ENCODE peak calls at places on chromosome X, in six cellular contexts. N is GM23338, S is endothelial cell of umbilical vein, V is SK-N-SH, J is GM23248, D is K562. P is an unnamed sample.

GRCh38 chrX:94908648-94909047 is 1234.6 kb downstream of the FAM133A start:
- DNase-seq in J (no peak), N (no peak), S (no peak), V (no peak), D (no peak), P (no peak)

GRCh38 chrX:105975382-105975781 is 63.1 kb downstream of the SERPINA7 start:
- DNase-seq in N (peak), J (no peak), S (no peak), D (no peak), V (no peak), P (peak)

GRCh38 chrX:38236901-38237615 is 16.4 kb upstream of the SRPX start:
- DNase-seq in V (no peak), N (no peak), S (no peak), J (peak), D (no peak), P (no peak)

GRCh38 chrX:48957477-48957826 is at the start of gene OTUD5:
- DNase-seq in D (peak), N (peak), J (no peak), V (peak), S (no peak), P (peak)

GRCh38 chrX:108731144-108731543 is 5.2 kb downstream of the IRS4 start:
- DNase-seq in N (no peak), S (no peak), J (no peak), D (no peak), V (no peak), P (no peak)

GRCh38 chrX:152575331-152575730 is 62.4 kb upstream of the GABRQ start:
- DNase-seq in N (no peak), D (no peak), V (no peak), S (no peak), J (no peak), P (no peak)

GRCh38 chrX:39212456-39212855 is 411.2 kb downstream of the MID1IP1 start:
- DNase-seq in D (no peak), N (no peak), V (no peak), S (no peak), J (no peak), P (no peak)

GRCh38 chrX:43604753-43605152 is 51.3 kb upstream of the MAOA start:
- DNase-seq in J (no peak), N (no peak), V (no peak), D (peak), S (no peak), P (no peak)

GRCh38 chrX:150688911-150689451 is 4.2 kb upstream of the MTMR1 start:
- DNase-seq in V (no peak), J (peak), N (peak), D (no peak), S (peak), P (no peak)

GRCh38 chrX:149198980-149199732 is 305.9 kb downstream of the IDS start:
- DNase-seq in J (no peak), D (no peak), V (no peak), S (no peak), N (no peak), P (no peak)

GRCh38 chrX:100685284-100685996 is 41.4 kb downstream of the SRPX2 start:
- DNase-seq in J (peak), D (peak), S (peak), N (peak), V (peak), P (peak)

GRCh38 chrX:95949588-95949987 is 735.1 kb upstream of the DIAPH2 start:
- DNase-seq in J (no peak), N (no peak), S (no peak), D (no peak), V (no peak), P (no peak)

GRCh38 chrX:119735467-119735866 is 22.9 kb upstream of the SOWAHD start:
- DNase-seq in N (no peak), S (no peak), D (no peak), J (no peak), V (peak), P (no peak)

GRCh38 chrX:920234-920799 is 289.7 kb downstream of the SHOX start:
- DNase-seq in S (no peak), N (no peak), J (peak), D (no peak), V (no peak), P (no peak)

GRCh38 chrX:64205441-64205734 is at the start of gene AMER1:
- DNase-seq in N (no peak), D (no peak), S (no peak), V (no peak), J (peak), P (no peak)

GRCh38 chrX:123088331-123088730 is 95.7 kb upstream of the GRIA3 start:
- DNase-seq in V (no peak), N (no peak), J (peak), D (no peak), S (no peak), P (no peak)

GRCh38 chrX:70656304-70656703 is 211.7 kb downstream of the DLG3 start:
- DNase-seq in V (no peak), N (no peak), D (no peak), J (no peak), S (no peak), P (no peak)

GRCh38 chrX:56564182-56564885 is 907 bp downstream of the UBQLN2 start:
- DNase-seq in S (peak), D (peak), V (peak), N (peak), J (peak), P (peak)

GRCh38 chrX:31166416-31166815 is 94.6 kb upstream of the FTHL17 start:
- DNase-seq in D (no peak), N (peak), J (no peak), V (no peak), S (no peak), P (no peak)

GRCh38 chrX:3791449-3791848 is 78.0 kb upstream of the PRKX start:
- DNase-seq in N (no peak), S (no peak), J (no peak), V (no peak), D (no peak), P (no peak)

GRCh38 chrX:1427756-1428155 is 25.0 kb downstream of the ASMTL start:
- DNase-seq in J (no peak), D (no peak), V (no peak), N (no peak), S (no peak), P (no peak)

GRCh38 chrX:72358313-72358712 is 52.6 kb upstream of the CITED1 start:
- DNase-seq in J (peak), N (no peak), V (no peak), D (no peak), S (no peak), P (no peak)

GRCh38 chrX:33218819-33219218 is 7.5 kb upstream of the DMD start:
- DNase-seq in J (no peak), N (no peak), V (no peak), D (no peak), S (no peak), P (no peak)

GRCh38 chrX:38142598-38142997 is 78.1 kb downstream of the SRPX start:
- DNase-seq in J (peak), D (no peak), N (no peak), S (peak), V (no peak), P (no peak)

GRCh38 chrX:113059714-113060113 is 219.1 kb upstream of the AMOT start:
- DNase-seq in N (no peak), D (no peak), S (no peak), J (peak), V (no peak), P (no peak)

GRCh38 chrX:100208076-100208475 is 202.0 kb downstream of the PCDH19 start:
- DNase-seq in N (peak), V (no peak), J (no peak), D (no peak), S (no peak), P (no peak)

GRCh38 chrX:94361241-94361640 is 687.2 kb downstream of the FAM133A start:
- DNase-seq in N (no peak), D (no peak), S (no peak), J (no peak), V (no peak), P (no peak)

GRCh38 chrX:139898334-139898733 is 34.5 kb downstream of the ATP11C start:
- DNase-seq in V (no peak), D (no peak), S (no peak), N (no peak), J (no peak), P (no peak)

GRCh38 chrX:56000169-56000568 is 232.0 kb upstream of the KLF8 start:
- DNase-seq in J (peak), S (no peak), D (no peak), N (no peak), V (no peak), P (no peak)

GRCh38 chrX:39574178-39574577 is 523.6 kb downstream of the BCOR start:
- DNase-seq in J (no peak), V (no peak), N (no peak), D (no peak), S (no peak), P (peak)

DNA sequence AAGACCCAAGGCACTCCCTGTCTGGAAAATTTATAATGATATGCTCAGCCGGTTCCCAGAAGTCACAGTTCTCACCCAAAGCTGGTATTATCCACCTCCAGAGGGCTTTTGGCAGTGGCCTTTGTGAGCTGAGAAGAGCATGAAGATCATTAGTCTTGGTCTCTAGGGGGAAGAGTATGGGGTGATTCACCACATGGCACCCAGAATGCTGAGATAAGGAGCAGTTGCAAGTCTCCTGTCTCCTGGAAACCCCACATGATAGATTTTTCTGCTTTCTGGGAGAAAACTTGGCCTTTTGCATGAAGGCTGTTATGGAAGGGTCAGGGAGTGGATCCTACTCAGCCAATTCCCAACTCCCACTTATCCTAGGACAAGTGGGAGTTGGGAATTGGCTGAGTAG is 75.3 kb upstream of the PRPS1 start:
- DNase-seq in J (peak), V (no peak), N (no peak), D (no peak), S (no peak), P (no peak)
- H3K27ac ChIP-seq in J (no peak), V (no peak), N (no peak), D (no peak), S (no peak), P (no peak)

DNA sequence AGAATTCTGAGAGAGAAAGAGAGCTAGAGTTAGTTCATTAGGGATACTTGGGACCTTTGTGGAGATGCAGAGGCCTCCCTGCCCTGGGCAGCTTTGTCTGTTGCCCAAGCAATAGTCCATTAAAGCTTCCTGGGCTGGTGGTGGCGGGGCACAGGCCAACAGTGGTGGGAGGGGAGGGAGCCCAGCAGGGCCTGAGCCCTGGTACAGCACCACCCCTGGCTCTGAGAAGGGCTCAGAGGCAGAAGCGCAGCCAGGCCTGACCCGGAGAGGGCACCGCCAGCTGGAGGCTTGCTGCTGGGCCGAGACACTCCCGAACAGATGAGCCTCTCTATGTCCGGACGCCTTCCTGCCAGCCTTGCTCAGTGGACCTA is 65.3 kb downstream of the EFNB1 start:
- DNase-seq in V (peak), D (no peak), N (no peak), J (peak), S (peak), P (no peak)
- H2AFZ ChIP-seq in V (no peak), D (peak), N (no peak), J (peak), S (peak), P (no peak)

GRCh38 chrX:153948847-153949819 is 4.7 kb upstream of the RENBP start:
- DNase-seq in N (peak), S (peak), J (no peak), V (no peak), D (peak), P (no peak)
- H3K4me2 ChIP-seq in N (no peak), S (no peak), J (no peak), V (no peak), D (no peak), P (no peak)

DNA sequence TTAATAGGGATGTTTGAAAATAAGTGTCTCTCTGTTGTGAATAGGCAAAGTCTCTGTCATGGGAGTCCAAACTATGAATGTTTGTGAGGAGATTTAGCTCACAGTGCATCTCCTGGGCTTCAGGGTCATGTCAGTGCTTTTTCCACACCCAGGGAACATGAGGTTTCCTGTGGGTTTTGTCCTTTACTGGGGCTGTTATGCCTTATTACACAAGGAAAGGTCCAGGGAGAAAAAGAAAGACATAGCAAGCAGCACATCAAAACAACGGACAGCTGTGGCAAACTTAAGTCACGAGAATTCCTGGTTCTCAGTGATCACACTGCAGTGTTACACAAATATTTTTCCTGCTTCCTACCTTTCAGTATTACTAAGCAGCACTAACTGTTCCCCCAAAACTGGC is 99.4 kb downstream of the MBNL3 start:
- DNase-seq in N (no peak), V (no peak), J (no peak), D (no peak), S (no peak), P (no peak)
- H3K27ac ChIP-seq in N (no peak), V (no peak), J (no peak), D (no peak), S (no peak), P (no peak)